ENCODE peak calls at places on chromosomes 5 and 9, in eight cellular contexts. Z is psoas muscle, P is IMR-90, B is AG10803, I is pancreas, M is endodermal cell, E is foreskin fibroblast, V is stomach. S is an unnamed sample.

GRCh38 chr5:83608122-83608521 is 112.5 kb downstream of the HAPLN1 start:
- DNase-seq in P (peak), V (peak), I (peak), Z (no peak), M (peak), E (peak), B (peak), S (peak)

GRCh38 chr9:35103660-35104191 is 795 bp upstream of the STOML2 start:
- DNase-seq in Z (no peak), E (no peak), M (no peak), P (no peak), B (no peak), V (no peak), I (no peak), S (no peak)

GRCh38 chr5:10289353-10289752 is 18.3 kb downstream of the CMBL start:
- DNase-seq in V (peak), P (no peak), I (peak), E (peak), Z (peak), B (peak), M (no peak), S (peak)

GRCh38 chr5:176360894-176361436 is 599 bp downstream of the KIAA1191 start:
- DNase-seq in P (peak), Z (no peak), B (peak), V (no peak), I (no peak), M (no peak), E (peak), S (peak)

GRCh38 chr9:35755071-35755470 is 995 bp upstream of the MSMP start:
- DNase-seq in B (no peak), V (no peak), E (no peak), Z (no peak), P (no peak), I (no peak), M (no peak), S (no peak)

GRCh38 chr5:72951850-72952468 is 3.9 kb upstream of the FCHO2 start:
- DNase-seq in P (peak), I (no peak), B (peak), E (peak), V (no peak), Z (no peak), M (no peak), S (peak)

GRCh38 chr5:69276422-69277174 is 41.9 kb downstream of the CDK7 start:
- DNase-seq in E (no peak), Z (no peak), V (no peak), B (peak), I (no peak), P (peak), M (no peak), S (no peak)

GRCh38 chr9:22008662-22009562 is at the start of gene CDKN2B:
- DNase-seq in M (peak), Z (peak), P (peak), V (peak), B (peak), I (peak), E (peak), S (peak)

GRCh38 chr5:98109561-98110006 is 663.9 kb upstream of the RGMB start:
- DNase-seq in B (peak), E (peak), I (no peak), P (peak), V (no peak), Z (no peak), M (no peak), S (peak)

GRCh38 chr9:87570000-87570834 is 72.5 kb downstream of the DAPK1 start:
- DNase-seq in B (no peak), E (no peak), Z (no peak), V (no peak), M (no peak), P (no peak), I (no peak), S (peak)

GRCh38 chr9:19294219-19294618 is 63.7 kb downstream of the DENND4C start:
- DNase-seq in Z (no peak), P (no peak), M (no peak), V (no peak), I (no peak), B (no peak), E (no peak), S (no peak)

GRCh38 chr5:42522783-42523182 is 99.5 kb downstream of the GHR start:
- DNase-seq in M (no peak), I (no peak), E (no peak), P (no peak), V (no peak), Z (no peak), B (no peak), S (no peak)

GRCh38 chr5:15496886-15497285 is 3.1 kb upstream of the FBXL7 start:
- DNase-seq in M (no peak), V (no peak), Z (no peak), I (no peak), P (no peak), E (no peak), B (no peak), S (no peak)

GRCh38 chr5:82364497-82364896 is 86.3 kb upstream of the RPS23 start:
- DNase-seq in B (peak), I (no peak), E (peak), Z (no peak), P (peak), M (peak), V (no peak), S (peak)

GRCh38 chr5:158538506-158539074 is 561.1 kb downstream of the EBF1 start:
- DNase-seq in B (no peak), Z (peak), M (peak), E (no peak), V (no peak), P (no peak), I (no peak), S (no peak)

GRCh38 chr5:173777669-173778068 is 110.5 kb upstream of the CPEB4 start:
- DNase-seq in Z (no peak), V (no peak), M (no peak), E (no peak), B (no peak), P (no peak), I (no peak), S (no peak)

GRCh38 chr9:100990605-100991381 is 37.7 kb upstream of the PLPPR1 start:
- DNase-seq in P (no peak), Z (no peak), E (no peak), B (no peak), M (no peak), I (no peak), V (no peak), S (no peak)

GRCh38 chr5:150178262-150178661 is 11.6 kb upstream of the SLC6A7 start:
- DNase-seq in E (no peak), P (no peak), B (no peak), V (no peak), I (no peak), M (no peak), Z (no peak), S (no peak)

GRCh38 chr5:151523335-151523734 is 67.8 kb downstream of the FAT2 start:
- DNase-seq in Z (no peak), M (peak), V (no peak), P (peak), B (peak), I (no peak), E (peak), S (peak)

GRCh38 chr5:170522211-170523128 is 18.6 kb downstream of the KCNIP1 start:
- DNase-seq in I (peak), B (peak), V (no peak), E (peak), M (no peak), Z (no peak), P (no peak), S (peak)

GRCh38 chr5:173885481-173886010 is 2.6 kb upstream of the CPEB4 start:
- DNase-seq in B (no peak), V (peak), M (no peak), I (no peak), Z (no peak), P (no peak), E (no peak), S (no peak)

GRCh38 chr5:163089233-163089632 is 348.2 kb upstream of the CCNG1 start:
- DNase-seq in E (no peak), Z (no peak), P (no peak), I (no peak), V (no peak), B (no peak), M (no peak), S (no peak)

GRCh38 chr9:87657190-87657589 is 68.7 kb upstream of the CTSL start:
- DNase-seq in I (no peak), E (no peak), Z (no peak), P (no peak), V (no peak), B (no peak), M (peak), S (no peak)

GRCh38 chr9:99162759-99163364 is 57.9 kb downstream of the TGFBR1 start:
- DNase-seq in V (no peak), B (peak), Z (no peak), E (peak), I (no peak), M (no peak), P (peak), S (peak)

GRCh38 chr5:38468978-38469706 is 87.3 kb downstream of the LIFR start:
- DNase-seq in I (no peak), P (no peak), V (no peak), Z (peak), M (peak), E (no peak), B (no peak), S (peak)

GRCh38 chr9:69455311-69455710 is 130.3 kb downstream of the ENTREP1 start:
- DNase-seq in V (no peak), E (no peak), M (peak), I (no peak), P (no peak), Z (no peak), B (no peak), S (no peak)

GRCh38 chr5:154626876-154627552 is 128.2 kb upstream of the LARP1 start:
- DNase-seq in I (no peak), E (peak), P (no peak), M (no peak), Z (no peak), B (no peak), V (no peak), S (no peak)

GRCh38 chr9:81113408-81114124 is 575.8 kb downstream of the TLE1 start:
- DNase-seq in M (no peak), I (no peak), P (no peak), E (no peak), V (no peak), Z (no peak), B (no peak), S (no peak)

GRCh38 chr9:129962889-129963703 is 79.9 kb downstream of the FNBP1 start:
- DNase-seq in B (peak), V (peak), P (peak), I (no peak), E (peak), Z (no peak), M (peak), S (peak)
- H3K4me3 ChIP-seq in B (peak), V (peak), P (peak), I (peak), E (peak), Z (peak), M (peak), S (peak)

GRCh38 chr9:125427556-125427955 is 165.9 kb downstream of the GAPVD1 start:
- DNase-seq in V (no peak), P (no peak), M (no peak), B (no peak), I (no peak), E (no peak), Z (peak), S (no peak)

GRCh38 chr9:125425176-125425897 is 163.7 kb downstream of the GAPVD1 start:
- DNase-seq in V (no peak), I (no peak), B (no peak), Z (no peak), E (peak), M (no peak), P (no peak), S (no peak)

GRCh38 chr9:125423964-125424363 is 162.3 kb downstream of the GAPVD1 start:
- DNase-seq in E (no peak), B (no peak), V (no peak), I (no peak), Z (no peak), M (no peak), P (no peak), S (no peak)

GRCh38 chr9:125426926-125427325 is 165.3 kb downstream of the GAPVD1 start:
- DNase-seq in V (no peak), M (no peak), B (no peak), P (no peak), E (no peak), Z (peak), I (no peak), S (no peak)

GRCh38 chr9:125425901-125426515 is 164.4 kb downstream of the GAPVD1 start:
- DNase-seq in E (no peak), M (no peak), Z (no peak), I (no peak), B (no peak), P (no peak), V (no peak), S (no peak)
- TF ChIP-seq CTCF in E (no peak), M (no peak), Z (no peak), I (no peak), B (no peak), P (no peak), V (no peak), S (no peak)

DNA sequence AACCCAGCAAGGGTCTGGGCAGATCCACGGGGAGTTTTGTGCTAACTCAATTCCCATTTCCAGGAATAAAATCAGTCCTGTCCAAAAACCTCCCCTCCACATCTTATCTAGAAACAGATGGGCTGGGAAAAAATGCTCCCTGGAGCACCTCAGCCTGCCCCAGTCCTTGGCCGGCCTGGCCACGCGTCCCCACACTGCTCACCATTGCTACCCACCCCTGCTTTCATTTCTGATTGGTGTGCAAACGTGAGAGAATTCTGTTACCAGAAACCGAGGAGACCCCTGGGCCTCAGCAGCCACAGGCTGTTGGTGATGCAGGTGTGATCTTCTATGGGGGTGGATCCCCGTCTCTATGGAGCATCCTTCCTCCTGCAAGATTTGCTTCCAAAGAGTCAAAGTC is 38.0 kb upstream of the OLFM1 start:
- DNase-seq in Z (no peak), P (no peak), B (no peak), I (no peak), M (no peak), V (peak), E (no peak), S (no peak)
- H3K4me3 ChIP-seq in Z (no peak), P (no peak), B (no peak), I (no peak), M (no peak), V (no peak), E (no peak), S (no peak)

GRCh38 chr9:96217756-96218693 is 84.0 kb downstream of the HSD17B3 start:
- DNase-seq in E (peak), M (peak), P (peak), V (peak), I (peak), B (peak), Z (peak), S (peak)

GRCh38 chr9:96219615-96220257 is 82.2 kb downstream of the HSD17B3 start:
- DNase-seq in I (peak), B (peak), E (peak), V (peak), P (no peak), Z (peak), M (peak), S (peak)

GRCh38 chr9:96217358-96217755 is 84.6 kb downstream of the HSD17B3 start:
- DNase-seq in I (peak), V (no peak), E (no peak), Z (no peak), M (peak), P (no peak), B (no peak), S (peak)

GRCh38 chr9:96218821-96219614 is 83.0 kb downstream of the HSD17B3 start:
- DNase-seq in B (no peak), E (no peak), Z (no peak), V (no peak), P (no peak), I (no peak), M (no peak), S (no peak)

GRCh38 chr9:96222132-96222531 is 79.8 kb downstream of the HSD17B3 start:
- DNase-seq in B (no peak), V (no peak), I (no peak), M (no peak), P (no peak), E (no peak), Z (no peak), S (no peak)
- TF ChIP-seq CTCF in B (peak), V (no peak), I (no peak), M (peak), P (peak), E (peak), Z (peak), S (peak)

GRCh38 chr9:132163876-132164603 is 2.2 kb downstream of the NTNG2 start:
- DNase-seq in B (no peak), Z (peak), P (no peak), V (no peak), I (no peak), E (peak), M (peak), S (no peak)
- H3K4me3 ChIP-seq in B (no peak), Z (peak), P (no peak), V (peak), I (no peak), E (no peak), M (no peak), S (no peak)

DNA sequence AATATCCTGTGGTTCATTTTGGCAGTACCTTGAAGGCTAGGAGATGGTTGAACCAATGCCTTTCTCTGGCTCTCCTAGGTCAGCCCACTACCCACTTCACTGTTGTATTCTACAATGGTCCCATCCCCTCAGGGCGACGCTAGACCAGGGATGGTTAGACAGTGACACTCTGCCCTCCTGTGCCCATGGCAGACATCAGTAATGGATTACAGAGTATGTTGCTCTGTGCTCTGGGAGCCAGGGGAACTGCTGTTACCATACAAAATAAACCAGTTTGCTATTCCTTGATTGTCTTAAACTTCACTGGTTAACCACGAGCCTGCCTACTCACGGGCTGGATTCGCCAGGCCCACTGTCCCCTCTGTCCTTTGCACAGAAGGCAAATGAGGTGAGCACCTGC is 33.7 kb downstream of the NCS1 start:
- DNase-seq in B (no peak), Z (no peak), E (no peak), M (no peak), I (no peak), P (no peak), V (no peak), S (no peak)
- TF ChIP-seq CTCF in B (no peak), Z (no peak), E (no peak), M (no peak), I (no peak), P (no peak), V (no peak), S (no peak)

GRCh38 chr5:36744041-36744677 is 132.4 kb upstream of the NIPBL start:
- DNase-seq in P (no peak), E (no peak), M (no peak), V (no peak), Z (no peak), I (no peak), B (no peak), S (no peak)

GRCh38 chr5:36740259-36740898 is 134.0 kb downstream of the SLC1A3 start:
- DNase-seq in B (no peak), P (peak), Z (no peak), E (peak), V (peak), I (peak), M (no peak), S (peak)

GRCh38 chr5:36741138-36741537 is 134.7 kb downstream of the SLC1A3 start:
- DNase-seq in I (peak), E (peak), V (peak), M (no peak), P (peak), B (no peak), Z (no peak), S (peak)

GRCh38 chr5:36744678-36745659 is 131.6 kb upstream of the NIPBL start:
- DNase-seq in V (peak), P (peak), E (peak), M (peak), I (peak), Z (peak), B (peak), S (peak)

GRCh38 chr5:36739751-36740221 is 133.4 kb downstream of the SLC1A3 start:
- DNase-seq in B (peak), E (peak), P (peak), Z (peak), V (peak), M (peak), I (peak), S (peak)
- H3K4me3 ChIP-seq in B (no peak), E (no peak), P (no peak), Z (no peak), V (no peak), M (no peak), I (no peak), S (no peak)

DNA sequence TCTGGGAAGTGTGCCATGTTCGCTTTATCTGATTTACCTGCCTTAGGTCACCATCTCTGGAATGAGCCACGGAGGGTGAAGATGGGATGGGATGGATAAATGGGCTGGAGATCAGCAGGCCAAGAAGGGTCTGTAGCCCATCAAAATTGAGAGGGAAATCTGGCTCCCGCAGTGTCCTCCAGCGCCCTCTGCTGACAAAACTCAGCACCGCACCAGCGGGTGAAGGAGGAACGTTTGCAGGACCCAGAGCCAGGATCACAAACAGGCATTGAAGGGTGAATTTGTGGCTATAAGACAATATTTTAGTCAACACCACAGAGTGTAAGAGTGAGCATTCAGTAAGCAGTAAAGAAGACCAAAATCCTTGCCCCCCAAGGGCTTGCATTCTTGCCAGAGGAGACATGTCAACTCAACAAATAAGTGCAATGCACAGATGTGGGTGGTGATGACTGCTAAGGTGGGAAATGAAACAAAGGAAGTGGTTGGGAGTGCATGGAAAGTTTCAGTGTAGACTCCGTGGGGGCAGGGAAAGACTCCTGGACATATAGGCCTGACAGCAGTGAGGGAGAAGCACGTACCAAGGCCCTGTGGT is 124.4 kb downstream of the TENT4A start:
- DNase-seq in M (peak), Z (no peak), B (no peak), I (peak), V (no peak), E (peak), P (no peak), S (no peak)
- TF ChIP-seq CTCF in M (peak), Z (peak), B (peak), I (peak), V (no peak), E (peak), P (peak), S (peak)

DNA sequence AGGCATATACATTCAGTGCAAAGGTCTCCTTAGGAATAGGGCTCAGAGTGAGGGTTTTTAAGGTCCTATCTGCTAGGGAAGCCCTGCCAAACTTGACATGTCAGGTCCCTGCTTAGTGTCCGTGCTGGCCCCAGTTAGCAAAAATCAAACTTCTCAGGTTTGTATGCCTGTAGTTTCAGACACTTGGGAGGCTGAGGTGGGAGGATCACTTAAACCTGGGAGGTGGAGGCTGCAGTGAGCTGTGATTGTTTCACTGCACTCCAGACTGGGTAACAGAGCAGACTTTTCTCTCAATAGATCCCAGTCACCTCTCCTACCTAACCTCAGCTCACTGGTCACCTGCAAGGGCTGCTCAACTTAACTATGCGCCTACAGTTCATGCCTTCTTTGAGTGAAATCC is 18.7 kb upstream of the TMEM245 start:
- DNase-seq in M (no peak), E (no peak), V (no peak), Z (no peak), I (no peak), B (no peak), P (no peak), S (no peak)
- H3K4me3 ChIP-seq in M (no peak), E (no peak), V (no peak), Z (no peak), I (no peak), B (no peak), P (no peak), S (no peak)

S was measured in fibroblast of the aortic adventitia.